ENCODE peak calls at places on chromosomes 16 and 17, in eight cellular contexts. J, D, O, S, B, I, P and N are unnamed samples.

GRCh38 chr17:82242977-82243647 is 14.3 kb downstream of the SLC16A3 start:
- DNase-seq in J (no peak), D (peak; percentile 81), O (peak; percentile 52), S (peak; percentile 67), B (peak; percentile 90), I (peak; percentile 53), P (peak; percentile 54), N (peak; percentile 95)

GRCh38 chr16:77288222-77288621 is 89.0 kb downstream of the SYCE1L start:
- DNase-seq in J (no peak), D (no peak), O (peak; percentile 93), S (no peak), B (no peak), I (peak; percentile 79), P (peak; percentile 67), N (no peak)

GRCh38 chr17:17300624-17301568 is 2.3 kb upstream of the NT5M start:
- DNase-seq in J (no peak), D (peak; percentile 44), O (peak; percentile 72), S (peak; percentile 61), B (no peak), I (peak; percentile 17), P (no peak), N (peak; percentile 51)

GRCh38 chr17:45240905-45241314 is 19.2 kb downstream of the FMNL1 start:
- DNase-seq in J (no peak), D (no peak), O (no peak), S (no peak), B (no peak), I (no peak), P (no peak), N (no peak)

GRCh38 chr17:82716383-82717181 is at the start of gene FN3KRP:
- DNase-seq in J (peak; percentile 96), D (peak; percentile 91), O (peak; percentile 94), S (peak; percentile 90), B (peak; percentile 87), I (peak; percentile 89), P (peak; percentile 89), N (peak; percentile 98)

GRCh38 chr17:80765241-80766022 is 220.8 kb downstream of the RPTOR start:
- DNase-seq in J (no peak), D (no peak), O (peak; percentile 88), S (no peak), B (no peak), I (no peak), P (no peak), N (no peak)

GRCh38 chr17:10646393-10646990 is 10.6 kb downstream of the MYH3 start:
- DNase-seq in J (no peak), D (peak; percentile 55), O (peak; percentile 69), S (peak; percentile 74), B (peak; percentile 69), I (peak; percentile 67), P (peak; percentile 53), N (peak; percentile 75)

GRCh38 chr17:7015587-7016020 is 3.2 kb downstream of the RNASEK start:
- DNase-seq in J (no peak), D (no peak), O (no peak), S (no peak), B (no peak), I (no peak), P (no peak), N (no peak)

GRCh38 chr16:30183961-30184429 is 593 bp downstream of the CORO1A start:
- DNase-seq in J (no peak), D (peak; percentile 40), O (no peak), S (peak; percentile 44), B (peak; percentile 57), I (no peak), P (no peak), N (peak; percentile 29)

GRCh38 chr16:75460441-75460840 is 4.0 kb downstream of the TMEM170A start:
- DNase-seq in J (peak; percentile 28), D (no peak), O (no peak), S (no peak), B (no peak), I (no peak), P (no peak), N (no peak)

GRCh38 chr16:1723450-1724147 is 17.6 kb downstream of the MAPK8IP3 start:
- DNase-seq in J (no peak), D (no peak), O (peak; percentile 56), S (peak; percentile 69), B (no peak), I (peak; percentile 49), P (peak; percentile 68), N (peak; percentile 36)

GRCh38 chr16:50238868-50239301 is 27.5 kb upstream of the ADCY7 start:
- DNase-seq in J (no peak), D (no peak), O (no peak), S (no peak), B (peak; percentile 61), I (no peak), P (no peak), N (no peak)

GRCh38 chr16:3088925-3089716 is 10.0 kb downstream of the ZSCAN10 start:
- DNase-seq in J (peak; percentile 75), D (no peak), O (no peak), S (no peak), B (no peak), I (no peak), P (no peak), N (no peak)

GRCh38 chr16:68086336-68086821 is 1.2 kb downstream of the NFATC3 start:
- DNase-seq in J (no peak), D (no peak), O (peak; percentile 71), S (no peak), B (no peak), I (no peak), P (peak; percentile 35), N (no peak)

DNA sequence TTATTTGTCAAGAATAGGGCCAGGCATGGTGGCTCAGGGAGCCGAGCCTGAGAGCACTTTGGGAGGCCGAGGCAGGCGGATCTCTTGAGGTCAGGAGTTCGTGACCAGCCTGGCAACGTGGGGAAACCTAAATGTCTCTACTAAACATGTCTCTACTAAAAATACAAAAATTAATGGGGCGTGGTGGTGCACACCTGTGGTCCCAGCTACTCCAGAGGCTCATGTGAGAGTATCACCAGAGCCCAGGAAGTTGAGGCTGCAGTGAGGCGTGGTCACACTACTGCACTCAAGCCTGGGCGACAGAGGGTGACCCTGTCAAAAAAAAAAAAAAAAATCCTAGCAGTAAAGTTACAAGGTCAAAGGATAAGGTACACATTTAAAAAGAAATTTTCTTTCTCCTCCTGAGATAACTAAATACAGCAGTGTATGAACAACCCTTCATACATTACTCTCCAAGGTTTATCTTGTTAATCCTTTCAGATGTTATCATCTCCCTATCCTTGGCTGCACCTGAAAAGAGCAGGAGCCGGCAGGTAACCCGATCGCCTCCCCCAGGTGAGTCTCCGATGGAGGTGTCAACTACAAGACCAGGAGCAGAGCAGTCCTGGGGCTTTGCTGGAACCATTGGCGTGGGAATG is 122.3 kb downstream of the GOSR1 start:
- DNase-seq in J (no peak), D (no peak), O (no peak), S (peak; percentile 25), B (no peak), I (no peak), P (no peak), N (no peak)
- H3K4me3 ChIP-seq in J (peak overlapping the region; percentile 93), D (peak overlapping the region; percentile 96), O (peak overlapping the region; percentile 76), S (peak overlapping the region; percentile 72), B (peak overlapping the region; percentile 89), I (peak overlapping the region; percentile 77), P (peak overlapping the region; percentile 90), N (peak overlapping the region; percentile 72)

GRCh38 chr17:2563061-2563460 is 30.4 kb upstream of the PAFAH1B1 start:
- DNase-seq in J (no peak), D (no peak), O (no peak), S (no peak), B (no peak), I (no peak), P (no peak), N (no peak)
- H3K27ac ChIP-seq in J (peak overlapping the region; percentile 62), D (no peak overlapping the region), O (no peak overlapping the region), S (no peak overlapping the region), B (no peak overlapping the region), I (no peak overlapping the region), P (no peak overlapping the region), N (no peak overlapping the region)

GRCh38 chr16:27429981-27430441 is 28.0 kb downstream of the IL21R start:
- DNase-seq in J (peak; percentile 79), D (no peak), O (no peak), S (peak; percentile 9), B (peak; percentile 24), I (no peak), P (no peak), N (no peak)
- H3K4me3 ChIP-seq in J (no peak overlapping the region), D (no peak overlapping the region), O (no peak overlapping the region), S (no peak overlapping the region), B (no peak overlapping the region), I (no peak overlapping the region), P (no peak overlapping the region), N (no peak overlapping the region)

DNA sequence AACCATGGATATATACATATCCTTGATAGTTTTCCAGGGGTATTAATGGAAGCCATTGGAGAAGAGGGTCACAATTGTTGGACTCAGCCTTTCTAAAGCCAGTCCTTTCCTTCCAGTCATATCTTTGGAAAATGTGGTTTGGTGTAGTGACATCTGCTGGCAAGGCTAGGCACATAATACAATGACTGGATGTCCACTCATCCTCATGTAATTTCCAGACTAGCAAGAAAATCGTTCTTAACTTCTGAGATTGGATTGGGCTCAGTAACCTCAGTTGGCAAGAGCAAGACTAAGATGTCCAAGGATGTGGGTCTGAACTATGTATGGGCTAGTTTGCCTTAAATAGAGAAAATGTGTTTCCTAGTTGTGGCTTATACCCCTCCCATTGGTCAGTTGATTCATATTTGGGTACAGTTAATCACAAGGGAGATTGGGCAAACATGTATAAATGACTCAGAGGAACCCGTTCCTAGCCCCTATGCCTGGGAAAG is 8.7 kb upstream of the KAT7 start:
- DNase-seq in J (no peak), D (no peak), O (peak; percentile 68), S (peak; percentile 29), B (no peak), I (peak; percentile 67), P (peak; percentile 83), N (peak; percentile 57)
- H3K27ac ChIP-seq in J (no peak overlapping the region), D (peak overlapping the region; percentile 17), O (no peak overlapping the region), S (peak overlapping the region; percentile 11), B (no peak overlapping the region), I (no peak overlapping the region), P (peak overlapping the region; percentile 13), N (no peak overlapping the region)